ENCODE peak calls at places on chromosomes 12 and 14, in eight cellular contexts. I is right atrium auricular region; K is head of caudate nucleus; Q is A673; J is suprapubic skin; R is HFFc6; V is activated T-helper 9 cell treated with anti-CD3 and anti-CD28 coated beads, Interleukin-2, amount 50 U/mL, for 16 hours; M is foreskin fibroblast. H is an unnamed sample.

GRCh38 chr12:66120477-66120876 is 10.1 kb downstream of the LLPH start:
- DNase-seq in Q (peak; percentile 47), I (no peak), K (no peak), M (peak; percentile 31), J (no peak), V (no peak), R (no peak), H (no peak)

GRCh38 chr14:77000340-77001235 is 27.9 kb downstream of the IRF2BPL start:
- DNase-seq in K (peak; percentile 56), J (no peak), V (no peak), M (peak; percentile 82), Q (peak; percentile 40), R (peak; percentile 62), I (no peak), H (no peak)

GRCh38 chr14:103548463-103549351 is 13.8 kb downstream of the BAG5 start:
- DNase-seq in K (peak; percentile 56), I (no peak), M (no peak), V (no peak), J (peak; percentile 77), Q (no peak), R (no peak), H (no peak)

GRCh38 chr12:111777345-111778045 is 10.8 kb downstream of the ALDH2 start:
- DNase-seq in I (no peak), V (no peak), K (peak; percentile 36), R (no peak), J (no peak), M (no peak), Q (no peak), H (no peak)

GRCh38 chr14:91061309-91061887 is 957 bp upstream of the RPS6KA5 start:
- DNase-seq in I (no peak), J (no peak), V (no peak), K (no peak), Q (no peak), R (no peak), M (no peak), H (no peak)

GRCh38 chr14:94113490-94113889 is 3.0 kb downstream of the IFI27 start:
- DNase-seq in K (no peak), V (no peak), Q (no peak), R (no peak), M (peak; percentile 35), I (no peak), J (no peak), H (no peak)

GRCh38 chr12:109544955-109545531 is 28.3 kb downstream of the MMAB start:
- DNase-seq in K (no peak), Q (no peak), I (no peak), J (no peak), V (no peak), R (peak; percentile 20), M (peak; percentile 81), H (no peak)

GRCh38 chr14:68144051-68144681 is 324.6 kb downstream of the RAD51B start:
- DNase-seq in J (peak; percentile 81), V (no peak), K (no peak), Q (no peak), I (peak; percentile 63), R (no peak), M (peak; percentile 47), H (no peak)

GRCh38 chr12:55760663-55761062 is 17.7 kb downstream of the GDF11 start:
- DNase-seq in V (no peak), K (no peak), M (no peak), Q (no peak), J (no peak), I (no peak), R (no peak), H (no peak)

GRCh38 chr12:41893491-41893890 is 251.2 kb downstream of the GXYLT1 start:
- DNase-seq in I (no peak), V (no peak), K (no peak), R (no peak), Q (no peak), M (no peak), J (no peak), H (no peak)

GRCh38 chr14:99644723-99645544 is at the start of gene HHIPL1:
- DNase-seq in I (no peak), M (peak; percentile 52), K (peak; percentile 30), R (no peak), Q (no peak), J (no peak), V (no peak), H (no peak)

GRCh38 chr14:74620497-74620921 is 8.5 kb upstream of the LTBP2 start:
- DNase-seq in V (no peak), I (no peak), J (no peak), M (peak; percentile 98), K (no peak), Q (no peak), R (peak; percentile 98), H (no peak)

GRCh38 chr14:66015046-66015780 is 471.0 kb upstream of the CCDC196 start:
- DNase-seq in M (no peak), K (no peak), J (no peak), R (no peak), I (no peak), Q (no peak), V (no peak), H (no peak)

GRCh38 chr12:106245767-106246166 is 2.1 kb downstream of the CKAP4 start:
- DNase-seq in V (no peak), I (peak; percentile 81), J (peak; percentile 85), M (peak; percentile 68), R (peak; percentile 74), K (no peak), Q (peak; percentile 28), H (peak; percentile 44)

GRCh38 chr14:72653026-72653425 is 240.9 kb downstream of the DPF3 start:
- DNase-seq in I (no peak), V (no peak), M (no peak), Q (no peak), R (no peak), K (no peak), J (no peak), H (no peak)

GRCh38 chr12:49951411-49952105 is 1.0 kb downstream of the AQP2 start:
- DNase-seq in R (no peak), M (no peak), K (no peak), J (no peak), Q (no peak), I (no peak), V (no peak), H (no peak)

GRCh38 chr12:58819345-58819744 is 101.0 kb downstream of the LRIG3 start:
- DNase-seq in V (no peak), J (no peak), R (no peak), I (no peak), Q (no peak), M (no peak), K (no peak), H (no peak)

GRCh38 chr14:53391156-53391555 is 238.0 kb upstream of the DDHD1 start:
- DNase-seq in M (peak; percentile 95), R (peak; percentile 60), V (no peak), K (no peak), J (no peak), I (no peak), Q (peak; percentile 6), H (no peak)

GRCh38 chr12:87728936-87729593 is 300.1 kb downstream of the C12orf50 start:
- DNase-seq in R (no peak), V (no peak), I (no peak), K (no peak), J (no peak), M (no peak), Q (no peak), H (no peak)

GRCh38 chr14:91339076-91339475 is 78.5 kb downstream of the CCDC88C start:
- DNase-seq in K (no peak), V (no peak), R (no peak), Q (no peak), I (no peak), M (no peak), J (no peak), H (no peak)

GRCh38 chr12:2364566-2365165 is 311.9 kb downstream of the CACNA1C start:
- DNase-seq in J (peak; percentile 54), V (no peak), I (no peak), R (no peak), K (no peak), M (no peak), Q (no peak), H (no peak)

GRCh38 chr14:49972199-49972671 is 79.4 kb downstream of the ARF6 start:
- DNase-seq in R (peak; percentile 69), J (no peak), M (peak; percentile 92), Q (peak; percentile 63), V (no peak), K (no peak), I (no peak), H (no peak)

GRCh38 chr12:51341259-51342007 is 5.0 kb downstream of the CELA1 start:
- DNase-seq in V (peak; percentile 36), J (no peak), R (peak; percentile 52), M (peak; percentile 86), K (peak; percentile 80), I (peak; percentile 84), Q (peak; percentile 78), H (peak; percentile 44)

GRCh38 chr12:42648061-42648460 is 58.5 kb upstream of the PRICKLE1 start:
- DNase-seq in J (no peak), R (no peak), K (no peak), I (no peak), M (no peak), V (no peak), Q (no peak), H (no peak)

GRCh38 chr14:95290769-95291440 is 28.8 kb downstream of the CLMN start:
- DNase-seq in J (peak; percentile 79), I (no peak), V (no peak), M (no peak), R (no peak), Q (peak; percentile 55), K (peak; percentile 6), H (no peak)

H was measured in 8988T.